ENCODE peak calls at places on chromosomes 12 and 14, in seven cellular contexts. One of them, this sample, is unnamed.

GRCh38 chr14:49193365-49194050 is 392.7 kb downstream of the RPS29 start:
- DNase-seq in AG09319: no peak
- DNase-seq in activated CD4-positive, alpha-beta T cell treated with anti-CD3 and anti-CD28 coated beads for 24 hours: no peak
- DNase-seq in GM13977: peak; percentile 5
- DNase-seq in kidney glomerular epithelial cell: no peak
- DNase-seq in astrocyte of the spinal cord: no peak
- DNase-seq in HFF-Myc: no peak
- DNase-seq in this sample: no peak

GRCh38 chr14:61454545-61454944 is 133.2 kb downstream of the PRKCH start:
- DNase-seq in AG09319: no peak
- DNase-seq in activated CD4-positive, alpha-beta T cell treated with anti-CD3 and anti-CD28 coated beads for 24 hours: no peak
- DNase-seq in GM13977: no peak
- DNase-seq in kidney glomerular epithelial cell: no peak
- DNase-seq in astrocyte of the spinal cord: no peak
- DNase-seq in HFF-Myc: no peak
- DNase-seq in this sample: no peak

GRCh38 chr12:64218597-64218996 is 3.5 kb downstream of the KICS2 start:
- DNase-seq in AG09319: no peak
- DNase-seq in activated CD4-positive, alpha-beta T cell treated with anti-CD3 and anti-CD28 coated beads for 24 hours: no peak
- DNase-seq in GM13977: no peak
- DNase-seq in kidney glomerular epithelial cell: no peak
- DNase-seq in astrocyte of the spinal cord: no peak
- DNase-seq in HFF-Myc: no peak
- DNase-seq in this sample: no peak

GRCh38 chr14:104075530-104076151 is 9.9 kb upstream of the ASPG start:
- DNase-seq in AG09319: no peak
- DNase-seq in activated CD4-positive, alpha-beta T cell treated with anti-CD3 and anti-CD28 coated beads for 24 hours: no peak
- DNase-seq in GM13977: no peak
- DNase-seq in kidney glomerular epithelial cell: no peak
- DNase-seq in astrocyte of the spinal cord: no peak
- DNase-seq in HFF-Myc: no peak
- DNase-seq in this sample: no peak

GRCh38 chr12:109900752-109901580 is 892 bp downstream of the TCHP start:
- DNase-seq in AG09319: no peak
- DNase-seq in activated CD4-positive, alpha-beta T cell treated with anti-CD3 and anti-CD28 coated beads for 24 hours: no peak
- DNase-seq in GM13977: peak; percentile 60
- DNase-seq in kidney glomerular epithelial cell: no peak
- DNase-seq in astrocyte of the spinal cord: peak; percentile 13
- DNase-seq in HFF-Myc: no peak
- DNase-seq in this sample: no peak

GRCh38 chr12:3193131-3193530 is 116.0 kb downstream of the TSPAN9 start:
- DNase-seq in AG09319: no peak
- DNase-seq in activated CD4-positive, alpha-beta T cell treated with anti-CD3 and anti-CD28 coated beads for 24 hours: no peak
- DNase-seq in GM13977: no peak
- DNase-seq in kidney glomerular epithelial cell: no peak
- DNase-seq in astrocyte of the spinal cord: no peak
- DNase-seq in HFF-Myc: no peak
- DNase-seq in this sample: no peak

GRCh38 chr14:96162265-96162664 is 42.4 kb upstream of the BDKRB2 start:
- DNase-seq in AG09319: no peak
- DNase-seq in activated CD4-positive, alpha-beta T cell treated with anti-CD3 and anti-CD28 coated beads for 24 hours: no peak
- DNase-seq in GM13977: no peak
- DNase-seq in kidney glomerular epithelial cell: no peak
- DNase-seq in astrocyte of the spinal cord: no peak
- DNase-seq in HFF-Myc: no peak
- DNase-seq in this sample: no peak

GRCh38 chr14:101019541-101019940 is 116.0 kb upstream of the RTL1 start:
- DNase-seq in AG09319: no peak
- DNase-seq in activated CD4-positive, alpha-beta T cell treated with anti-CD3 and anti-CD28 coated beads for 24 hours: no peak
- DNase-seq in GM13977: no peak
- DNase-seq in kidney glomerular epithelial cell: no peak
- DNase-seq in astrocyte of the spinal cord: no peak
- DNase-seq in HFF-Myc: no peak
- DNase-seq in this sample: no peak

GRCh38 chr14:95267306-95267705 is 52.4 kb downstream of the CLMN start:
- DNase-seq in AG09319: no peak
- DNase-seq in activated CD4-positive, alpha-beta T cell treated with anti-CD3 and anti-CD28 coated beads for 24 hours: no peak
- DNase-seq in GM13977: no peak
- DNase-seq in kidney glomerular epithelial cell: no peak
- DNase-seq in astrocyte of the spinal cord: no peak
- DNase-seq in HFF-Myc: no peak
- DNase-seq in this sample: no peak

GRCh38 chr12:107091989-107092641 is 1.2 kb downstream of the CRY1 start:
- DNase-seq in AG09319: peak; percentile 84
- DNase-seq in activated CD4-positive, alpha-beta T cell treated with anti-CD3 and anti-CD28 coated beads for 24 hours: no peak
- DNase-seq in GM13977: peak; percentile 28
- DNase-seq in kidney glomerular epithelial cell: peak; percentile 97
- DNase-seq in astrocyte of the spinal cord: peak; percentile 97
- DNase-seq in HFF-Myc: peak; percentile 97
- DNase-seq in this sample: no peak

GRCh38 chr14:40221428-40221827 is 789.2 kb upstream of the FBXO33 start:
- DNase-seq in AG09319: no peak
- DNase-seq in activated CD4-positive, alpha-beta T cell treated with anti-CD3 and anti-CD28 coated beads for 24 hours: no peak
- DNase-seq in GM13977: no peak
- DNase-seq in kidney glomerular epithelial cell: no peak
- DNase-seq in astrocyte of the spinal cord: no peak
- DNase-seq in HFF-Myc: no peak
- DNase-seq in this sample: no peak

GRCh38 chr12:87140257-87140656 is 884.1 kb upstream of the MGAT4C start:
- DNase-seq in AG09319: no peak
- DNase-seq in activated CD4-positive, alpha-beta T cell treated with anti-CD3 and anti-CD28 coated beads for 24 hours: no peak
- DNase-seq in GM13977: no peak
- DNase-seq in kidney glomerular epithelial cell: peak; percentile 3
- DNase-seq in astrocyte of the spinal cord: peak; percentile 24
- DNase-seq in HFF-Myc: no peak
- DNase-seq in this sample: no peak

GRCh38 chr12:131808744-131809371 is 19.3 kb upstream of the MMP17 start:
- DNase-seq in AG09319: no peak
- DNase-seq in activated CD4-positive, alpha-beta T cell treated with anti-CD3 and anti-CD28 coated beads for 24 hours: no peak
- DNase-seq in GM13977: peak; percentile 89
- DNase-seq in kidney glomerular epithelial cell: no peak
- DNase-seq in astrocyte of the spinal cord: no peak
- DNase-seq in HFF-Myc: no peak
- DNase-seq in this sample: no peak

GRCh38 chr14:64736271-64737131 is 32.3 kb downstream of the PLEKHG3 start:
- DNase-seq in AG09319: no peak
- DNase-seq in activated CD4-positive, alpha-beta T cell treated with anti-CD3 and anti-CD28 coated beads for 24 hours: no peak
- DNase-seq in GM13977: no peak
- DNase-seq in kidney glomerular epithelial cell: no peak
- DNase-seq in astrocyte of the spinal cord: no peak
- DNase-seq in HFF-Myc: no peak
- DNase-seq in this sample: peak; percentile 71

GRCh38 chr12:9132008-9132535 is 16.4 kb upstream of the A2M start:
- DNase-seq in AG09319: no peak
- DNase-seq in activated CD4-positive, alpha-beta T cell treated with anti-CD3 and anti-CD28 coated beads for 24 hours: no peak
- DNase-seq in GM13977: no peak
- DNase-seq in kidney glomerular epithelial cell: no peak
- DNase-seq in astrocyte of the spinal cord: no peak
- DNase-seq in HFF-Myc: no peak
- DNase-seq in this sample: no peak

GRCh38 chr14:39218171-39218769 is 15.4 kb upstream of the MIA2 start:
- DNase-seq in AG09319: no peak
- DNase-seq in activated CD4-positive, alpha-beta T cell treated with anti-CD3 and anti-CD28 coated beads for 24 hours: no peak
- DNase-seq in GM13977: no peak
- DNase-seq in kidney glomerular epithelial cell: peak; percentile 27
- DNase-seq in astrocyte of the spinal cord: peak; percentile 45
- DNase-seq in HFF-Myc: no peak
- DNase-seq in this sample: no peak

GRCh38 chr14:66649515-66649914 is 141.6 kb downstream of the GPHN start:
- DNase-seq in AG09319: no peak
- DNase-seq in activated CD4-positive, alpha-beta T cell treated with anti-CD3 and anti-CD28 coated beads for 24 hours: no peak
- DNase-seq in GM13977: peak; percentile 9
- DNase-seq in kidney glomerular epithelial cell: no peak
- DNase-seq in astrocyte of the spinal cord: no peak
- DNase-seq in HFF-Myc: no peak
- DNase-seq in this sample: no peak

GRCh38 chr14:96146131-96146771 is 58.4 kb upstream of the BDKRB2 start:
- DNase-seq in AG09319: peak; percentile 73
- DNase-seq in activated CD4-positive, alpha-beta T cell treated with anti-CD3 and anti-CD28 coated beads for 24 hours: no peak
- DNase-seq in GM13977: no peak
- DNase-seq in kidney glomerular epithelial cell: peak; percentile 53
- DNase-seq in astrocyte of the spinal cord: peak; percentile 74
- DNase-seq in HFF-Myc: no peak
- DNase-seq in this sample: no peak

GRCh38 chr12:124648710-124649384 is 81.4 kb upstream of the NCOR2 start:
- DNase-seq in AG09319: no peak
- DNase-seq in activated CD4-positive, alpha-beta T cell treated with anti-CD3 and anti-CD28 coated beads for 24 hours: no peak
- DNase-seq in GM13977: no peak
- DNase-seq in kidney glomerular epithelial cell: no peak
- DNase-seq in astrocyte of the spinal cord: no peak
- DNase-seq in HFF-Myc: no peak
- DNase-seq in this sample: peak; percentile 51

GRCh38 chr12:49902399-49903350 is 1.0 kb downstream of the FAIM2 start:
- DNase-seq in AG09319: no peak
- DNase-seq in activated CD4-positive, alpha-beta T cell treated with anti-CD3 and anti-CD28 coated beads for 24 hours: no peak
- DNase-seq in GM13977: no peak
- DNase-seq in kidney glomerular epithelial cell: no peak
- DNase-seq in astrocyte of the spinal cord: no peak
- DNase-seq in HFF-Myc: no peak
- DNase-seq in this sample: no peak

GRCh38 chr14:101721951-101722661 is 39.4 kb upstream of the PPP2R5C start:
- DNase-seq in AG09319: peak; percentile 39
- DNase-seq in activated CD4-positive, alpha-beta T cell treated with anti-CD3 and anti-CD28 coated beads for 24 hours: no peak
- DNase-seq in GM13977: peak; percentile 57
- DNase-seq in kidney glomerular epithelial cell: no peak
- DNase-seq in astrocyte of the spinal cord: peak; percentile 50
- DNase-seq in HFF-Myc: peak; percentile 60
- DNase-seq in this sample: no peak

GRCh38 chr12:47950856-47951468 is 12.4 kb upstream of the TMEM106C start:
- DNase-seq in AG09319: no peak
- DNase-seq in activated CD4-positive, alpha-beta T cell treated with anti-CD3 and anti-CD28 coated beads for 24 hours: no peak
- DNase-seq in GM13977: no peak
- DNase-seq in kidney glomerular epithelial cell: peak; percentile 5
- DNase-seq in astrocyte of the spinal cord: no peak
- DNase-seq in HFF-Myc: no peak
- DNase-seq in this sample: no peak

GRCh38 chr12:72467985-72468384 is 195.8 kb downstream of the TRHDE start:
- DNase-seq in AG09319: no peak
- DNase-seq in activated CD4-positive, alpha-beta T cell treated with anti-CD3 and anti-CD28 coated beads for 24 hours: no peak
- DNase-seq in GM13977: no peak
- DNase-seq in kidney glomerular epithelial cell: no peak
- DNase-seq in astrocyte of the spinal cord: no peak
- DNase-seq in HFF-Myc: no peak
- DNase-seq in this sample: no peak

GRCh38 chr12:118150625-118151024 is 14.7 kb downstream of the PEBP1 start:
- DNase-seq in AG09319: no peak
- DNase-seq in activated CD4-positive, alpha-beta T cell treated with anti-CD3 and anti-CD28 coated beads for 24 hours: no peak
- DNase-seq in GM13977: no peak
- DNase-seq in kidney glomerular epithelial cell: no peak
- DNase-seq in astrocyte of the spinal cord: no peak
- DNase-seq in HFF-Myc: no peak
- DNase-seq in this sample: no peak

GRCh38 chr12:15599266-15600037 is 189.7 kb downstream of the EPS8 start:
- DNase-seq in AG09319: peak; percentile 88
- DNase-seq in activated CD4-positive, alpha-beta T cell treated with anti-CD3 and anti-CD28 coated beads for 24 hours: no peak
- DNase-seq in GM13977: no peak
- DNase-seq in kidney glomerular epithelial cell: no peak
- DNase-seq in astrocyte of the spinal cord: peak; percentile 88
- DNase-seq in HFF-Myc: no peak
- DNase-seq in this sample: no peak

GRCh38 chr12:107610030-107610859 is 75.4 kb upstream of the PWP1 start:
- DNase-seq in AG09319: peak; percentile 18
- DNase-seq in activated CD4-positive, alpha-beta T cell treated with anti-CD3 and anti-CD28 coated beads for 24 hours: no peak
- DNase-seq in GM13977: peak; percentile 33
- DNase-seq in kidney glomerular epithelial cell: peak; percentile 12
- DNase-seq in astrocyte of the spinal cord: peak; percentile 57
- DNase-seq in HFF-Myc: no peak
- DNase-seq in this sample: no peak

GRCh38 chr14:93081875-93082570 is 33.7 kb downstream of the ITPK1 start:
- DNase-seq in AG09319: no peak
- DNase-seq in activated CD4-positive, alpha-beta T cell treated with anti-CD3 and anti-CD28 coated beads for 24 hours: no peak
- DNase-seq in GM13977: no peak
- DNase-seq in kidney glomerular epithelial cell: no peak
- DNase-seq in astrocyte of the spinal cord: no peak
- DNase-seq in HFF-Myc: no peak
- DNase-seq in this sample: no peak

GRCh38 chr14:68817513-68818212 is 24.8 kb upstream of the ZFP36L1 start:
- DNase-seq in AG09319: no peak
- DNase-seq in activated CD4-positive, alpha-beta T cell treated with anti-CD3 and anti-CD28 coated beads for 24 hours: no peak
- DNase-seq in GM13977: no peak
- DNase-seq in kidney glomerular epithelial cell: no peak
- DNase-seq in astrocyte of the spinal cord: no peak
- DNase-seq in HFF-Myc: no peak
- DNase-seq in this sample: no peak

GRCh38 chr12:65649126-65649525 is 175.2 kb upstream of the HMGA2 start:
- DNase-seq in AG09319: peak; percentile 85
- DNase-seq in activated CD4-positive, alpha-beta T cell treated with anti-CD3 and anti-CD28 coated beads for 24 hours: no peak
- DNase-seq in GM13977: no peak
- DNase-seq in kidney glomerular epithelial cell: peak; percentile 91
- DNase-seq in astrocyte of the spinal cord: peak; percentile 99
- DNase-seq in HFF-Myc: peak; percentile 92
- DNase-seq in this sample: no peak

GRCh38 chr12:28517101-28517500 is 326.8 kb downstream of the CCDC91 start:
- DNase-seq in AG09319: no peak
- DNase-seq in activated CD4-positive, alpha-beta T cell treated with anti-CD3 and anti-CD28 coated beads for 24 hours: no peak
- DNase-seq in GM13977: no peak
- DNase-seq in kidney glomerular epithelial cell: no peak
- DNase-seq in astrocyte of the spinal cord: no peak
- DNase-seq in HFF-Myc: no peak
- DNase-seq in this sample: no peak

GRCh38 chr14:85471156-85471555 is 58.8 kb upstream of the FLRT2 start:
- DNase-seq in AG09319: peak; percentile 50
- DNase-seq in activated CD4-positive, alpha-beta T cell treated with anti-CD3 and anti-CD28 coated beads for 24 hours: no peak
- DNase-seq in GM13977: no peak
- DNase-seq in kidney glomerular epithelial cell: no peak
- DNase-seq in astrocyte of the spinal cord: peak; percentile 73
- DNase-seq in HFF-Myc: no peak
- DNase-seq in this sample: no peak

GRCh38 chr12:49476091-49476490 is 62.7 kb upstream of the KCNH3 start:
- DNase-seq in AG09319: no peak
- DNase-seq in activated CD4-positive, alpha-beta T cell treated with anti-CD3 and anti-CD28 coated beads for 24 hours: no peak
- DNase-seq in GM13977: no peak
- DNase-seq in kidney glomerular epithelial cell: no peak
- DNase-seq in astrocyte of the spinal cord: no peak
- DNase-seq in HFF-Myc: no peak
- DNase-seq in this sample: no peak

GRCh38 chr12:31231611-31232360 is 94.2 kb downstream of the SINHCAF start:
- DNase-seq in AG09319: no peak
- DNase-seq in activated CD4-positive, alpha-beta T cell treated with anti-CD3 and anti-CD28 coated beads for 24 hours: no peak
- DNase-seq in GM13977: no peak
- DNase-seq in kidney glomerular epithelial cell: no peak
- DNase-seq in astrocyte of the spinal cord: no peak
- DNase-seq in HFF-Myc: no peak
- DNase-seq in this sample: no peak

GRCh38 chr14:101132588-101132987 is 229.1 kb upstream of the RTL1 start:
- DNase-seq in AG09319: no peak
- DNase-seq in activated CD4-positive, alpha-beta T cell treated with anti-CD3 and anti-CD28 coated beads for 24 hours: no peak
- DNase-seq in GM13977: no peak
- DNase-seq in kidney glomerular epithelial cell: no peak
- DNase-seq in astrocyte of the spinal cord: no peak
- DNase-seq in HFF-Myc: no peak
- DNase-seq in this sample: no peak

GRCh38 chr12:10721654-10722501 is 1.2 kb downstream of the YBX3 start:
- DNase-seq in AG09319: peak; percentile 94
- DNase-seq in activated CD4-positive, alpha-beta T cell treated with anti-CD3 and anti-CD28 coated beads for 24 hours: peak; percentile 15
- DNase-seq in GM13977: peak; percentile 74
- DNase-seq in kidney glomerular epithelial cell: peak; percentile 82
- DNase-seq in astrocyte of the spinal cord: peak; percentile 97
- DNase-seq in HFF-Myc: peak; percentile 86
- DNase-seq in this sample: peak; percentile 64

GRCh38 chr14:64696355-64696844 is 7.8 kb upstream of the PLEKHG3 start:
- DNase-seq in AG09319: no peak
- DNase-seq in activated CD4-positive, alpha-beta T cell treated with anti-CD3 and anti-CD28 coated beads for 24 hours: no peak
- DNase-seq in GM13977: no peak
- DNase-seq in kidney glomerular epithelial cell: peak; percentile 86
- DNase-seq in astrocyte of the spinal cord: no peak
- DNase-seq in HFF-Myc: no peak
- DNase-seq in this sample: no peak

This sample was measured in left lobe of liver.